ENCODE peak calls at places on chromosome 2, in eight cellular contexts. L, Y, U, V, C, O, Q and K are unnamed samples.

GRCh38 chr2:37890893-37891495 is 34.1 kb upstream of the RMDN2 start:
- DNase-seq in L (no peak), V (peak), O (peak), U (peak), Q (peak), Y (no peak), C (peak), K (peak)

GRCh38 chr2:233681534-233682099 is at the start of gene UGT1A7:
- DNase-seq in O (no peak), Y (no peak), L (no peak), U (no peak), V (no peak), C (no peak), Q (no peak), K (no peak)

GRCh38 chr2:20650412-20650879 is 452 bp downstream of the HS1BP3 start:
- DNase-seq in Y (no peak), O (no peak), Q (peak), C (peak), V (no peak), L (no peak), U (peak), K (peak)

GRCh38 chr2:170229125-170229524 is 51.2 kb downstream of the MYO3B start:
- DNase-seq in L (no peak), U (no peak), Q (no peak), Y (no peak), V (no peak), C (no peak), O (no peak), K (no peak)

GRCh38 chr2:38074047-38074774 is 1.7 kb downstream of the CYP1B1 start:
- DNase-seq in O (no peak), Q (peak), U (peak), Y (no peak), L (no peak), C (no peak), V (no peak), K (peak)

GRCh38 chr2:86396304-86396785 is 44.8 kb upstream of the KDM3A start:
- DNase-seq in L (no peak), Q (peak), C (peak), U (peak), O (peak), Y (no peak), V (peak), K (peak)

GRCh38 chr2:174778479-174778962 is 14.2 kb upstream of the CHRNA1 start:
- DNase-seq in L (peak), C (peak), Q (peak), V (no peak), Y (no peak), O (no peak), U (no peak), K (peak)

GRCh38 chr2:60565472-60565871 is 12.0 kb upstream of the BCL11A start:
- DNase-seq in V (peak), Y (no peak), C (no peak), O (peak), U (peak), Q (peak), L (no peak), K (peak)

GRCh38 chr2:150909090-150909489 is 352.6 kb downstream of the RBM43 start:
- DNase-seq in L (no peak), C (no peak), Q (no peak), U (no peak), O (no peak), V (no peak), Y (no peak), K (no peak)

GRCh38 chr2:45494275-45494977 is 116.6 kb downstream of the SRBD1 start:
- DNase-seq in V (peak), U (peak), C (peak), Q (peak), Y (no peak), O (peak), L (peak), K (peak)

GRCh38 chr2:156333951-156334495 is 1.5 kb upstream of the NR4A2 start:
- DNase-seq in U (peak), Y (peak), C (no peak), Q (no peak), L (no peak), O (peak), V (no peak), K (peak)

GRCh38 chr2:63651361-63651760 is 62.6 kb downstream of the MDH1 start:
- DNase-seq in Y (no peak), L (no peak), V (no peak), O (no peak), U (no peak), Q (no peak), C (no peak), K (no peak)

GRCh38 chr2:116754371-116755101 is 1060.0 kb upstream of the DDX18 start:
- DNase-seq in Q (no peak), V (no peak), L (no peak), O (peak), C (no peak), U (no peak), Y (no peak), K (no peak)

GRCh38 chr2:31238126-31238905 is 4.4 kb downstream of the EHD3 start:
- DNase-seq in U (no peak), Y (no peak), O (no peak), C (no peak), V (no peak), Q (no peak), L (no peak), K (no peak)

GRCh38 chr2:88711331-88711730 is 19.9 kb downstream of the RPIA start:
- DNase-seq in U (no peak), V (no peak), L (no peak), Y (no peak), C (no peak), O (no peak), Q (no peak), K (no peak)

GRCh38 chr2:50097118-50097517 is 934.8 kb downstream of the NRXN1 start:
- DNase-seq in L (no peak), C (no peak), Y (no peak), V (no peak), Q (no peak), U (no peak), O (no peak), K (no peak)

DNA sequence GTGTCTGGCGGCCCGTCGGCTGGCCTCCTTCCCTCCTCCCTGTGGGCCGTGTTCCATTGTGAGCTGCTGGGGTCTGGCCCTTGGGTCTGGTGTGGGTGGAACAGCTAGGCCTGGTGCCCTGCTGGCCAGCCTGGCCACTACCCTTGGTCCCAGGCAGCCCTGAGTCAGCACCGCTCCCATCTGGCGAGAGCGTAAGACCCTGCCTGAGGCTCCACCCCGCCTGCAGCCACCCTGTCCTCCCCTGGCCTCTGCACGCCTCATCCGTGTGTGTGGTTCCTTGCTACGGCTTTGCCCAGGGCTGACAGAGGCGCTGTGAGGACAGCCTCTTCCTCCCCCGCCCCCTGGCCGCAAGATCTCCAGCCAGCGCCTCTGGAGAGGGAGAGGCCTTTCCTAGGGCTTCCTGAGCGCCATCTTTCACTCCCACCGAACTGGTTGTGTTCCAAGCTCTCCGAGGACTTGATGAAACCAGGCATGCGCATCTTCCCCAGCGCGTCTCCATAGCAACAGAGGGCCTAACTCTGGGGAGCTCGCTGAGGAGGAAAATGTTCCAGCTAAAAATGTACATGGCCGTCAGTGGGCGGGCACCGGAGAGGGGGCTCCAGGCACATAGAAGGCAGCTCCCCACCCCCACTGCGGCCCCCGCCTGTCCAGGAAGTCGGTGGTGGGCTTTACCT is 83.0 kb downstream of the STPG4 start:
- DNase-seq in Q (peak), Y (no peak), O (peak), U (peak), C (no peak), V (no peak), L (peak), K (no peak)
- TF ChIP-seq CTCF in Q (peak), Y (no peak), O (peak), U (no peak), C (no peak), V (no peak), L (no peak), K (no peak)

GRCh38 chr2:211062213-211062612 is 505.8 kb downstream of the CPS1 start:
- DNase-seq in O (no peak), Q (no peak), C (no peak), Y (no peak), U (no peak), V (no peak), L (no peak), K (no peak)
- H3K4me3 ChIP-seq in O (no peak), Q (no peak), C (no peak), Y (no peak), U (no peak), V (no peak), L (no peak), K (no peak)

GRCh38 chr2:159290289-159290907 is 3.9 kb upstream of the WDSUB1 start:
- DNase-seq in U (peak), O (no peak), Q (peak), L (peak), V (peak), Y (no peak), C (peak), K (peak)
- TF ChIP-seq CTCF in U (peak), O (no peak), Q (no peak), L (no peak), V (no peak), Y (no peak), C (peak), K (peak)

GRCh38 chr2:172102159-172102857 is 392 bp downstream of the DLX2 start:
- DNase-seq in L (no peak), Y (no peak), V (no peak), U (no peak), O (peak), C (peak), Q (no peak), K (no peak)
- H3K4me3 ChIP-seq in L (peak), Y (peak), V (peak), U (peak), O (peak), C (peak), Q (peak), K (peak)

GRCh38 chr2:113242318-113242717 is 36.4 kb downstream of the PAX8 start:
- DNase-seq in Q (no peak), L (no peak), O (no peak), C (no peak), U (no peak), Y (no peak), V (no peak), K (no peak)

GRCh38 chr2:113237604-113238003 is 41.1 kb downstream of the PAX8 start:
- DNase-seq in O (no peak), Y (no peak), U (no peak), L (no peak), C (no peak), Q (no peak), V (no peak), K (no peak)

GRCh38 chr2:113236367-113237159 is 42.2 kb downstream of the PAX8 start:
- DNase-seq in C (peak), Y (no peak), Q (no peak), U (no peak), V (no peak), O (no peak), L (no peak), K (no peak)

GRCh38 chr2:113240915-113241911 is 37.5 kb downstream of the PAX8 start:
- DNase-seq in U (peak), C (peak), Y (no peak), Q (peak), V (peak), L (peak), O (no peak), K (peak)

GRCh38 chr2:113240150-113240914 is 38.4 kb downstream of the PAX8 start:
- DNase-seq in Y (peak), U (peak), Q (peak), V (peak), O (peak), C (peak), L (no peak), K (peak)
- TF ChIP-seq CTCF in Y (no peak), U (no peak), Q (no peak), V (no peak), O (no peak), C (peak), L (no peak), K (no peak)